ENCODE peak calls at places on chromosome 13, in nine cellular contexts. E is cardiac fibroblast, W is sigmoid colon, I is ascending aorta, Y is astrocyte of the spinal cord, V is choroid plexus epithelial cell, F is glutamatergic neuron, X is AG04450, R is Calu3. Z is an unnamed sample.

GRCh38 chr13:48006396-48006795 is 5.3 kb upstream of the SUCLA2 start:
- DNase-seq in I (no peak), E (peak), W (no peak), R (no peak), F (no peak), V (no peak), X (no peak), Y (no peak), Z (no peak)

GRCh38 chr13:34435338-34435737 is 506.7 kb upstream of the NBEA start:
- DNase-seq in R (no peak), I (no peak), W (no peak), Y (peak), V (peak), E (peak), X (no peak), F (no peak), Z (no peak)

GRCh38 chr13:72839831-72840426 is 58.0 kb downstream of the PIBF1 start:
- DNase-seq in F (peak), V (peak), I (no peak), Y (peak), R (peak), E (peak), W (no peak), X (peak), Z (peak)

GRCh38 chr13:41028051-41028450 is 8.9 kb upstream of the ELF1 start:
- DNase-seq in Y (no peak), I (no peak), X (no peak), V (no peak), F (no peak), E (peak), W (no peak), R (no peak), Z (no peak)

GRCh38 chr13:36344173-36344572 is 2.0 kb downstream of the SPART start:
- DNase-seq in I (no peak), X (no peak), W (no peak), E (peak), Y (no peak), F (no peak), R (no peak), V (peak), Z (no peak)

GRCh38 chr13:111867657-111868056 is 199.3 kb upstream of the SOX1 start:
- DNase-seq in F (no peak), I (no peak), X (no peak), W (no peak), Y (no peak), R (no peak), E (no peak), V (no peak), Z (no peak)

GRCh38 chr13:21364357-21364756 is 94.7 kb downstream of the ZDHHC20 start:
- DNase-seq in Y (no peak), I (no peak), R (no peak), X (no peak), W (no peak), F (no peak), E (no peak), V (no peak), Z (no peak)

GRCh38 chr13:33547035-33547434 is 261.5 kb upstream of the STARD13 start:
- DNase-seq in I (no peak), E (no peak), V (peak), Y (no peak), F (no peak), W (no peak), R (no peak), X (no peak), Z (no peak)

GRCh38 chr13:82356667-82357066 is 1525.6 kb downstream of the SLITRK1 start:
- DNase-seq in E (no peak), R (no peak), V (peak), Y (peak), W (no peak), X (no peak), I (no peak), F (no peak), Z (no peak)

GRCh38 chr13:107866007-107866665 is 349.2 kb downstream of the LIG4 start:
- DNase-seq in Y (peak), X (no peak), I (no peak), R (peak), W (no peak), V (peak), E (peak), F (peak), Z (no peak)

GRCh38 chr13:76512676-76513277 is 373.4 kb downstream of the KCTD12 start:
- DNase-seq in F (no peak), Y (peak), X (peak), V (peak), E (peak), W (no peak), I (no peak), R (no peak), Z (no peak)

GRCh38 chr13:34340534-34340933 is 522.6 kb downstream of the RFC3 start:
- DNase-seq in R (no peak), X (no peak), I (no peak), F (no peak), V (peak), Y (no peak), E (peak), W (no peak), Z (no peak)

GRCh38 chr13:93254775-93255174 is 28.2 kb downstream of the GPC6 start:
- DNase-seq in E (no peak), I (no peak), Y (no peak), R (no peak), V (no peak), F (no peak), W (no peak), X (no peak), Z (no peak)

GRCh38 chr13:99256283-99256682 is 1.9 kb downstream of the GPR18 start:
- DNase-seq in F (no peak), X (no peak), V (peak), W (no peak), I (no peak), E (no peak), Y (no peak), R (no peak), Z (no peak)

GRCh38 chr13:32432856-32433255 is 4.9 kb upstream of the N4BP2L1 start:
- DNase-seq in I (no peak), Y (no peak), E (no peak), V (no peak), X (no peak), R (no peak), F (no peak), W (no peak), Z (peak)

GRCh38 chr13:99067160-99067985 is 89.5 kb upstream of the DOCK9 start:
- DNase-seq in F (no peak), Y (peak), X (no peak), V (peak), W (no peak), E (peak), I (no peak), R (no peak), Z (no peak)

GRCh38 chr13:19605161-19605955 is 28.1 kb upstream of the MPHOSPH8 start:
- DNase-seq in Y (no peak), V (no peak), X (no peak), F (no peak), W (no peak), E (no peak), I (no peak), R (no peak), Z (no peak)

GRCh38 chr13:42964681-42965305 is 27.2 kb downstream of the EPSTI1 start:
- DNase-seq in Y (peak), R (no peak), V (peak), I (no peak), E (no peak), X (no peak), F (no peak), W (no peak), Z (no peak)

GRCh38 chr13:98280176-98280510 is 103.1 kb upstream of the RNF113B start:
- DNase-seq in E (no peak), X (no peak), R (no peak), V (no peak), W (no peak), F (peak), Y (no peak), I (no peak), Z (no peak)

GRCh38 chr13:71015021-71015420 is 852.0 kb downstream of the DACH1 start:
- DNase-seq in R (no peak), I (no peak), E (no peak), Y (no peak), V (no peak), X (no peak), F (no peak), W (no peak), Z (no peak)

GRCh38 chr13:51934461-51935087 is 72.8 kb downstream of the CCDC70 start:
- DNase-seq in W (no peak), X (no peak), R (no peak), F (no peak), V (no peak), E (no peak), I (no peak), Y (no peak), Z (no peak)

GRCh38 chr13:32476892-32477291 is 49.0 kb upstream of the N4BP2L1 start:
- DNase-seq in X (no peak), F (no peak), W (no peak), I (no peak), Y (no peak), E (no peak), V (no peak), R (no peak), Z (no peak)

GRCh38 chr13:59494560-59494970 is 669.2 kb downstream of the DIAPH3 start:
- DNase-seq in V (peak), I (no peak), R (no peak), X (peak), W (peak), Y (peak), E (peak), F (no peak), Z (no peak)

GRCh38 chr13:96532804-96533203 is 442.9 kb downstream of the HS6ST3 start:
- DNase-seq in X (no peak), R (no peak), E (no peak), I (no peak), Y (no peak), W (no peak), F (no peak), V (no peak), Z (no peak)

GRCh38 chr13:71513414-71514063 is 353.5 kb downstream of the DACH1 start:
- DNase-seq in X (no peak), V (no peak), Y (no peak), I (no peak), R (no peak), F (peak), E (no peak), W (no peak), Z (no peak)

GRCh38 chr13:104140557-104140956 is 1074.3 kb upstream of the SLC10A2 start:
- DNase-seq in X (no peak), Y (peak), R (no peak), W (no peak), F (no peak), E (peak), V (peak), I (no peak), Z (no peak)

GRCh38 chr13:75359266-75359665 is 122.7 kb downstream of the TBC1D4 start:
- DNase-seq in W (no peak), V (peak), X (peak), R (no peak), E (peak), I (no peak), F (no peak), Y (peak), Z (no peak)

GRCh38 chr13:109146912-109147624 is 517.7 kb downstream of the MYO16 start:
- DNase-seq in X (peak), E (peak), R (no peak), V (peak), W (no peak), I (no peak), F (no peak), Y (peak), Z (no peak)

GRCh38 chr13:51957377-51958216 is 53.7 kb downstream of the ATP7B start:
- DNase-seq in R (no peak), V (no peak), I (no peak), F (no peak), Y (no peak), E (no peak), W (no peak), X (no peak), Z (no peak)

GRCh38 chr13:30441304-30441703 is 19.0 kb downstream of the UBE2L5 start:
- DNase-seq in F (no peak), R (no peak), W (no peak), I (no peak), Y (no peak), X (no peak), E (no peak), V (no peak), Z (no peak)

GRCh38 chr13:75264611-75265010 is 217.4 kb downstream of the TBC1D4 start:
- DNase-seq in Y (no peak), W (no peak), F (no peak), X (no peak), E (no peak), I (no peak), R (no peak), V (peak), Z (no peak)

GRCh38 chr13:21078501-21078900 is 17.1 kb upstream of the LATS2 start:
- DNase-seq in X (no peak), W (no peak), F (no peak), V (no peak), R (no peak), I (no peak), Y (no peak), E (no peak), Z (no peak)

GRCh38 chr13:31282741-31283455 is 83.1 kb downstream of the B3GLCT start:
- DNase-seq in I (no peak), E (peak), R (no peak), W (no peak), Y (peak), F (no peak), X (no peak), V (peak), Z (no peak)

DNA sequence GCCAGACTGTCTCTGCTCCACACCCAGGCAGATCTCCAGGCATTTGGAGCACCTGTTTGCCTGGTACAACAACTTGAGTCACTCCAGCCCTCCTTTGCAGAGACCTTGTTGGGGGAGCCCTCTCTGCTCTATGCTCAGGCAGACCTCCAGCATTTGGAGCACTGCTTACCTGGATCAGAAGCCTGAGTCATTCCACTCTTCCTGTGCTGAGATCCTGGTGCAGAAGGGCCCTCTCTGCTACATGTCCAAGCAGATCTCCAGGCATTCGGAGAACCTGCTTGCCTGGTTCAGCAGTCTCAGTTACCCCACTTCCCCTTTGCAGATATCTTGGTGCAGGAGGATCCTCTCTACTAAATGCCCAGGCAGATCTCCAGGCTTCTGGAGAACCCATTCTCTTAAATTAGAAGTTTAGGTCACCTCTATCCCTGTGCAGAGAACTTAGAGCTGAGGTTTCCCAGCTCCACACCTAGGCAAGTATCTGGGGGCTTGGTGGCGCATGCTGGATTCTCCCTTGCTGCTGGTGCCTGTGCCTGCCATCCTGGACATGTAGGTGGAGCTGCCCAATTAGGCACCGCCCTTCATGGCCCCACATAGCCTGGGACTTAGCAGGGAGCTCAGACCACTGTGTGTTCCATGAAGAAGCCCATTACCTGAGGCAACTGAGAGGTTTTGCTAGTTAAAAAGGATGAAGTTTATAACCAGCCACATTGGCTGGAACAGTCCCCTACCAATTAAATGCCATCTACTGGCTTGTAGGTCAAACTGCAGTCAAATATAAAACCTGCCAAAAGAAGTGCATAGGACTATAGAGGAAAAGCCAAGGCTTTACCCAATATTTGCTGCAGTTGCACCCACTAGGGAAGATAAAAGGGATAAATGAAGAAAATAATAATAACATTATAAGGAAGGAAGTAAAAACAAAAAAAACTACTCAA is 97.6 kb upstream of the SLITRK6 start:
- DNase-seq in X (no peak), W (no peak), R (no peak), I (no peak), E (no peak), V (peak), F (no peak), Y (no peak), Z (no peak)
- TF ChIP-seq CTCF in X (peak), W (no peak), R (no peak), I (no peak), E (no peak), V (peak), F (peak), Y (peak), Z (no peak)

DNA sequence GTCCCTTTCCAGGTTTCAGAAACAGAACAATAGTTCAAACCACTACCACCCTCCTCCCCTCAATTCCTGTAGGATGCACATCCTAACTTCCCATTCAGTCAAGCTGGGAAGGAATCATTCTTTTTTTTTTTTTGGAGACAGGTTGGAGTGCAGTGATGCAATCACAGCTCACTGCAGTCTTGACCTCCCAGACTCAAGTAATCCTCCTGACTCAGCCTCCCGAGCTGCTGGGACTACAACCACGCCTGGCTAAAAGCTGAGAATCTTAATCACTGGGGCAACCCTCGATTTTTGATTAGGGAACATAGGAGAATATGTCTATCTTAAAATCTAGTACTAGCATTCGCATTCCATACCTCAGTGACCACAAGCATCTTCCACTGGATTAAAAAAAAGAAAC is 146.2 kb downstream of the ABCC4 start:
- DNase-seq in W (no peak), Y (no peak), R (no peak), E (peak), V (no peak), F (no peak), I (no peak), X (no peak), Z (no peak)
- TF ChIP-seq CTCF in W (no peak), Y (no peak), R (no peak), E (no peak), V (no peak), F (no peak), I (no peak), X (no peak), Z (no peak)

DNA sequence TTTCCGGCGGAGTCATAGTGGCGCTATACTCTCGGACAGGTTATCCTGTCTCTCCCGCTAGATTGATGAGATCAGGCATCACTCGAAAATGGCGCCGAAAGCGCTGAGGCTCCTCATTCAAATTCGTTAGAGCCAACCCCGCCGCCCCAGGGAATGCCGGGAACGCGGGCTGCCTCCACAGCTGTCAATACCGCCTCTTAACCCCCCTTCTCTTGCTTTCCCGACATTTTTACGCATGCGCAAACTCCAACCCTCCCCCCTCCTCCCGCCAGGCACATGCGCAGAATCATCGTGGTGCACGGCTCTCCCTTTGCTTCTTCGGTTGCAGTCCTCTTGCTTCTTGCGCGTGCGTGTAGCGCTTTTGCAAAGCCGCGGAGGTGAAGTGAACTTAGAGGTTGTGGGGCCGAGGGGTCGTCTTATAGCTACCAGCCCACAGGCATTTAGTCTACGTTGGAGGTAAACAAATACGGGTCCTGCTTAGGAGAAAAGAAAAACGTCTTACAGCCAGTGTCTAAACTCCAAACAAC is 66.7 kb downstream of the KCNRG start:
- DNase-seq in Y (peak), R (peak), F (peak), V (peak), I (peak), X (peak), E (peak), W (peak), Z (peak)
- TF ChIP-seq CTCF in Y (no peak), R (no peak), F (no peak), V (no peak), I (no peak), X (no peak), E (no peak), W (no peak), Z (no peak)

GRCh38 chr13:110812111-110812868 is 98.8 kb downstream of the ING1 start:
- DNase-seq in Y (peak), W (no peak), F (no peak), E (peak), R (no peak), X (no peak), I (no peak), V (peak), Z (no peak)
- TF ChIP-seq CTCF in Y (peak), W (no peak), F (no peak), E (no peak), R (no peak), X (peak), I (no peak), V (peak), Z (no peak)

GRCh38 chr13:101453784-101454201 is 1.3 kb downstream of the ITGBL1 start:
- DNase-seq in E (no peak), Y (no peak), V (no peak), X (no peak), F (no peak), W (no peak), R (no peak), I (no peak), Z (no peak)
- TF ChIP-seq CTCF in E (no peak), Y (peak), V (peak), X (no peak), F (no peak), W (no peak), R (no peak), I (peak), Z (no peak)

GRCh38 chr13:114115796-114116195 is 16.6 kb downstream of the RASA3 start:
- DNase-seq in X (no peak), F (no peak), V (no peak), E (no peak), R (no peak), Y (no peak), I (no peak), W (peak), Z (peak)

GRCh38 chr13:114112826-114113322 is 19.5 kb downstream of the RASA3 start:
- DNase-seq in W (peak), X (no peak), Y (no peak), V (no peak), I (no peak), F (no peak), R (no peak), E (no peak), Z (no peak)

GRCh38 chr13:114116734-114117133 is 15.7 kb downstream of the RASA3 start:
- DNase-seq in I (no peak), R (no peak), V (no peak), W (no peak), Y (no peak), X (no peak), F (no peak), E (no peak), Z (no peak)

GRCh38 chr13:114113961-114114360 is 18.5 kb downstream of the RASA3 start:
- DNase-seq in I (no peak), X (no peak), Y (no peak), V (no peak), F (no peak), R (no peak), W (no peak), E (no peak), Z (no peak)

DNA sequence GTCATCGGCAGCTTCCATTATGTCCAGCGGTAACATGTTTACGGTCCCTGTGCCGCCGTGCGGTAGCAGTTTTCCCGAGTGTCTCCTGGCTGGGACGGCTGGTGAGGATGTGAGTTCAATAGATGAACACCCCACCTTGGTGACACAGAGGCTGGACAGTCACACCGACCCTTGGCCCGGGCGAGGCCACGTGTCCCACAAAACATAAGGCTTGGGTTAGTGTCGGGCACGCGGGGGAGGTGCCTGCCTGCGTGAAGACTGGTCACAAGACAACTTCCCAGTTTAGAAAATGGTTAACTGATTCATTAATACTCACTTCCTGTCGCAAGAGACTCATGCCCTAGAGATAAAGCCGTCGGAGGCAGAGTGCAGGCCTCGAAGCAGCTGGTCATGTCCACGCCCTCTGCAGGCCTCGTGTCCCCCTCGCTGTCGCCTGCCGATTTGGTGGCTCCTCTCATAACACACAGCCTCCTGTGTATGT is 17.2 kb downstream of the RASA3 start:
- DNase-seq in W (peak), Y (peak), I (peak), R (peak), X (peak), E (peak), F (no peak), V (peak), Z (peak)
- TF ChIP-seq CTCF in W (no peak), Y (peak), I (no peak), R (no peak), X (peak), E (no peak), F (no peak), V (peak), Z (no peak)